ENCODE peak calls at places on chromosomes 11 and 22, in five cellular contexts. D is cardiac muscle cell; V is effector memory CD4-positive, alpha-beta T cell; Y is HAP-1; A is hepatocyte. L is an unnamed sample. For H3K9me3 and H3K27me3, the result is how much of the 10 kb centered on the place peaks cover.

GRCh38 chr11:120527111-120527748 is 15.7 kb downstream of the GRIK4 start:
- DNase-seq in D (no peak), Y (peak), V (no peak), A (peak), L (peak)

GRCh38 chr22:22386602-22387385 is 121.7 kb downstream of the ZNF280B start:
- DNase-seq in Y (no peak), D (no peak), A (no peak), V (no peak), L (peak)

GRCh38 chr11:10319691-10320090 is 14.8 kb downstream of the ADM start:
- DNase-seq in V (no peak), D (no peak), Y (no peak), A (no peak), L (no peak)

GRCh38 chr22:41598081-41598480 is 8.4 kb upstream of the PMM1 start:
- DNase-seq in Y (no peak), A (no peak), V (no peak), D (no peak), L (no peak)

GRCh38 chr11:95923441-95923729 is 522 bp downstream of the MTMR2 start:
- DNase-seq in Y (no peak), V (no peak), A (peak), D (no peak), L (no peak)

GRCh38 chr11:101487775-101488174 is 96.0 kb downstream of the TRPC6 start:
- DNase-seq in V (no peak), D (no peak), Y (no peak), A (no peak), L (no peak)

GRCh38 chr11:101390539-101390938 is 193.3 kb downstream of the TRPC6 start:
- DNase-seq in A (no peak), Y (no peak), D (peak), V (no peak), L (no peak)

GRCh38 chr22:30348837-30349236 is 7.9 kb downstream of the SF3A1 start:
- DNase-seq in V (no peak), A (no peak), D (no peak), Y (no peak), L (no peak)

GRCh38 chr11:69636512-69636866 is 4.5 kb upstream of the CCND1 start:
- DNase-seq in V (no peak), D (peak), Y (peak), A (peak), L (no peak)

GRCh38 chr22:30196141-30196866 is 50.3 kb downstream of the LIF start:
- DNase-seq in A (peak), D (peak), V (no peak), Y (peak), L (peak)

GRCh38 chr22:16603448-16603768 is 10.8 kb upstream of the CCT8L2 start:
- DNase-seq in A (no peak), V (no peak), Y (no peak), D (no peak), L (no peak)
- H3K9me3 ChIP-seq in A (under half), V (under half), Y (under half), D (under half), L (under half)

DNA sequence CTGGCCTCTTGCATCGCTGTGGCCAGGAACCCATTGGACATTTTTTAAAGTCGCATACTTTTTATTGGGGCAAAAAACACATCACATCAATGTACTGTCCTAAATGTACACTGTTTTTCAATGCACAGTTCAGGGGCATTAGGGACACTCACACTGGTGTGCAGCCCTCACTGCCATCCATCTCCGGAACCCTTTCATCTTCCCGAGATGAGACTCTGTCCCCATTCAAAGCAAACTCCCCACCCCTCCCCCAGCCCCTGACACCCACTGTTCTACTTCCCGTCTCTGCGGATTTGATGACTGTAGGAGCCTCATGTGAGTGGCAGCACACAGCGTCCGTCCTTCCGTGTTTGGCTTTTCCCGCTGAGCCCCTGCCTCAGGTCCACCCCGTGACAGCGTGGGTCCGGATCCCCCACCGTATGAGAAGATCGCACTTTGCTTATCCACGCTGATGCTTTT is 41.8 kb upstream of the TH start:
- DNase-seq in A (no peak), V (no peak), D (no peak), Y (no peak), L (no peak)
- H3K27me3 ChIP-seq in A (under half), V (under half), D (under half), Y (under half), L (under half)

GRCh38 chr11:114615448-114616361 is 20.1 kb upstream of the NXPE4 start:
- DNase-seq in D (no peak), A (no peak), V (no peak), Y (no peak), L (no peak)

GRCh38 chr11:114616516-114616915 is 20.9 kb upstream of the NXPE4 start:
- DNase-seq in A (no peak), Y (no peak), V (no peak), D (no peak), L (no peak)

GRCh38 chr11:114610984-114611944 is 15.7 kb upstream of the NXPE4 start:
- DNase-seq in Y (no peak), A (peak), V (no peak), D (no peak), L (no peak)

GRCh38 chr11:114612686-114613085 is 17.1 kb upstream of the NXPE4 start:
- DNase-seq in Y (no peak), A (no peak), D (no peak), V (no peak), L (no peak)

GRCh38 chr11:114614127-114614720 is 18.6 kb upstream of the NXPE4 start:
- DNase-seq in D (no peak), V (no peak), A (no peak), Y (no peak), L (no peak)
- H3K9me3 ChIP-seq in D (under half), V (under half), A (under half), Y (under half), L (under half)

DNA sequence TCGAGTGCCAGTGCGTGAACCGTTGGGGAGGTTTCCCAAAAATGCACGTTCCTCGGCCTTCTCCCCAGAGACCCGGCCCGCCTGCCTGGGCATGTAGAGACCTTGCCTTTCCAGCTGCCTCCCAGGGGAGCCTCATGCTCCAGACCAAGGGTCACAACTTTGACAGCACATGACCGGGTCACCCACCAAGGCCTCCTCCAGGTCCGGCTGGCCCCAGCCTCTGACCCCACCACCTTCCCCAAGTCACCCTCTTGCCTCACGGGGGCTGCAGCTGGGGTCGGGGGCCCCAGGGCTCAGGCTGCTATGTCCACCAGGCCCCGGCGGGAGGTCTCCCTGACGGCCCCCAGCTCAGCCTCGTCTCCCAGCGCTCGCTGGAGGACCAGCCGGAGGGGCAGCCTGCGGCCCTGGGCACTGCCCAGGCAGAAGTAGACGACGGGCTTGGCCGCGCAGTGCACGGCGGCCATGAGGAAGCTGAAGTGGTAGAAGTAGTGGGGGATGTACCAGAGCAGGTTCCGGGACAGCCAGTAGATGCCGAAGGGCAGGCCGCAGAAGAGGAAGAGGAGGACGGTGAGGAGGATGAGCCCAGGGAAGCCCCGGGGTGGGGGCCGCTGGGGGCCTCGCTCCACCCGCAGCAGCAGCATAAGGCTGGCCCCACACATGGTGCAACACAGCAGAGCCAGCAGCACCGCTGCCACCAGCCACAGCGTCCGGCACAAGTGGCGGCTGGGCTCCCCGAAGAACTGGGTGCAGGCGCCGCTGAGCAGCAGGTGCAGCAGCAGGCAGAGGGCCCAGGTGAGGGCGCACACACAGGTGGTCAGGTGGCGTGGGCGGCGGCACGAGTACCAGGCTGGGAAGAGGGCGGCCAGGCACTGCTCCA is 4.4 kb downstream of the MRGPRE start:
- DNase-seq in A (no peak), D (no peak), Y (no peak), V (no peak), L (no peak)
- H3K27me3 ChIP-seq in A (under half), D (under half), Y (under half), V (under half), L (under half)

GRCh38 chr11:99531468-99531867 is 510.7 kb downstream of the CNTN5 start:
- DNase-seq in V (no peak), D (no peak), A (no peak), Y (no peak), L (no peak)

GRCh38 chr11:99534812-99535211 is 514.1 kb downstream of the CNTN5 start:
- DNase-seq in V (no peak), Y (no peak), D (no peak), A (no peak), L (no peak)

GRCh38 chr11:99535819-99536218 is 515.1 kb downstream of the CNTN5 start:
- DNase-seq in A (no peak), Y (no peak), V (no peak), D (no peak), L (no peak)

DNA sequence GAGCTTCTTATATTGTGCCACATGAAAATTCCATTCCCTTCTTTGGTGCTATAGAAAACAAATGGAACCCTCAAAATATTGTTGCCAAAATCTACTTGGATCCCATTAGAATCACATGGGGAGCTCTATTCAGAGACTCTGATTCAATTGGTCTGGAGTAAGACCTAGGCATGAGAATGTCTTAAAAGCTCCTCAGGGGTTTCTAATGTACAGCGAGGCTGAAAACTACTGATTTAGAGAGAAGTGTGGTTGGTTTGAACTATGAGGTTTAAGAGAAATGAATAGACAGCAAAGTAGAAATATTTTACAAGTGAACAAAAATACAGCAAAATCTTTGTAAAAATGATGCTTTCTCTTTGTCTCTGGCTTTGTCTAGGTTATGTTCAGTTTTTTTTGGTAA is 514.7 kb downstream of the CNTN5 start:
- DNase-seq in V (no peak), Y (no peak), D (no peak), A (no peak), L (no peak)
- H3K9me3 ChIP-seq in V (under half), Y (under half), D (under half), A (under half), L (under half)

DNA sequence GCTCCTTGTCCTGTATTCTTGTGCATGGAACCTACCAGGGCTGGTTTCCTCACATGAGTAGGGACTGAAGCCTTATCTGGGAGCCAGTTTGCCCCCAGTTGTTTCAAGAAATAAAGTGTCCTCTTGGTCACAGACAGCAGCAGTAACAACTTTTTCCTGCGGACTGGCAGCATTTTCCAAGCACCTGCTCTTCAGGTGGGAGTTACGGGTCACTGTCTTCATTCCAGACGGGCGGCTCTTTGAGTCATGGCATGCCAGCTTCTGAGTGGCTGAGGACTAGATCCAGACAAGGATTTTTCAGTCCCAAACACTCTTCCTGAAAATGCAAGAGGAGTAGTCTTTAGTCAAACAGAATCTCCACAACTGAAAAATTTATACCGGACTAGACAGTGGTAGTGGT is 2.7 kb upstream of the CD44 start:
- DNase-seq in Y (no peak), A (no peak), D (no peak), V (no peak), L (no peak)
- H3K27me3 ChIP-seq in Y (under half), A (under half), D (under half), V (under half), L (under half)

GRCh38 chr11:104490182-104490581 is 326.2 kb upstream of the PDGFD start:
- DNase-seq in Y (no peak), A (no peak), D (no peak), V (no peak), L (no peak)
- H3K9me3 ChIP-seq in Y (under half), A (under half), D (under half), V (under half), L (under half)